ENCODE peak calls at places on chromosome 3, in six cellular contexts. X is HFFc6, C is myocyte, S is HEK293T, A is Peyer's patch, R is HuH-7.5. P is an unnamed sample.

GRCh38 chr3:169744332-169745054 is 20.4 kb downstream of the TERC start:
- DNase-seq in X (no peak), R (no peak), C (peak; percentile 21), A (no peak), S (peak; percentile 28), P (no peak)

GRCh38 chr3:156691920-156692319 is 17.5 kb downstream of the TIPARP start:
- DNase-seq in S (no peak), R (no peak), X (peak; percentile 74), C (no peak), A (no peak), P (no peak)

GRCh38 chr3:12288466-12289129 is at the start of gene PPARG:
- DNase-seq in X (no peak), S (peak; percentile 51), R (peak; percentile 81), C (peak; percentile 18), A (peak; percentile 76), P (no peak)

GRCh38 chr3:138492980-138493675 is 58.7 kb downstream of the ESYT3 start:
- DNase-seq in S (no peak), X (no peak), R (no peak), A (no peak), C (no peak), P (no peak)

GRCh38 chr3:194089357-194090177 is 46.4 kb upstream of the HES1 start:
- DNase-seq in X (peak; percentile 98), R (peak; percentile 69), C (peak; percentile 82), A (peak; percentile 65), S (peak; percentile 35), P (no peak)

GRCh38 chr3:176974303-176974702 is 223.0 kb downstream of the TBL1XR1 start:
- DNase-seq in X (no peak), R (no peak), A (no peak), C (no peak), S (no peak), P (no peak)

GRCh38 chr3:14377838-14378169 is 24.6 kb upstream of the SLC6A6 start:
- DNase-seq in C (no peak), A (peak; percentile 63), S (no peak), X (no peak), R (no peak), P (peak; percentile 34)

GRCh38 chr3:141308588-141309218 is 59.6 kb upstream of the ZBTB38 start:
- DNase-seq in A (peak; percentile 67), R (peak; percentile 82), X (no peak), S (peak; percentile 70), C (peak; percentile 71), P (no peak)

GRCh38 chr3:21544076-21544462 is 206.9 kb downstream of the ZNF385D start:
- DNase-seq in S (no peak), R (no peak), X (no peak), A (no peak), C (no peak), P (no peak)

GRCh38 chr3:71512000-71512399 is 71.5 kb downstream of the FOXP1 start:
- DNase-seq in S (no peak), R (no peak), X (no peak), C (no peak), A (peak; percentile 60), P (peak; percentile 24)

GRCh38 chr3:58025824-58026579 is 17.8 kb downstream of the FLNB start:
- DNase-seq in R (no peak), S (no peak), A (no peak), X (no peak), C (peak; percentile 73), P (no peak)

P was measured in effector memory CD4-positive, alpha-beta T cell.